ENCODE peak calls at places on chromosome 21, in four cellular contexts. H is heart left ventricle, A is adrenal gland, I is right lobe of liver. D is an unnamed sample. For H3K27me3 and H3K4me1, the result is how much of the 10 kb centered on the place peaks cover.

GRCh38 chr21:44986471-44987291 is 46.9 kb downstream of the SLX9 start:
- DNase-seq in A (no peak), H (peak), I (peak), D (peak)

GRCh38 chr21:34126269-34126668 is 52.9 kb downstream of the MRPS6 start:
- DNase-seq in H (no peak), I (no peak), A (no peak), D (no peak)

GRCh38 chr21:46427516-46427915 is 31.2 kb upstream of the DIP2A start:
- DNase-seq in I (no peak), H (no peak), A (no peak), D (no peak)

GRCh38 chr21:43717967-43718871 is 710 bp upstream of the PDXK start:
- DNase-seq in H (no peak), A (no peak), I (no peak), D (peak)

GRCh38 chr21:36709868-36710728 is 11.2 kb downstream of the SIM2 start:
- DNase-seq in H (no peak), I (peak), A (no peak), D (peak)

GRCh38 chr21:46334351-46335140 is 10.6 kb downstream of the PCNT start:
- DNase-seq in H (no peak), A (no peak), I (no peak), D (peak)

GRCh38 chr21:45253633-45254556 is 33.8 kb downstream of the POFUT2 start:
- DNase-seq in I (no peak), H (no peak), A (no peak), D (no peak)

GRCh38 chr21:42724226-42724920 is 71.0 kb downstream of the PDE9A start:
- DNase-seq in H (peak), I (no peak), A (peak), D (no peak)

GRCh38 chr21:39014751-39015150 is 168.5 kb downstream of the PSMG1 start:
- DNase-seq in A (no peak), H (no peak), I (no peak), D (no peak)

GRCh38 chr21:28283652-28284490 is 708.8 kb downstream of the LTN1 start:
- DNase-seq in H (no peak), A (no peak), I (no peak), D (no peak)

GRCh38 chr21:39186676-39187075 is 3.4 kb upstream of the PSMG1 start:
- DNase-seq in I (no peak), A (no peak), H (no peak), D (no peak)

GRCh38 chr21:29332461-29333354 is 34.0 kb downstream of the BACH1 start:
- DNase-seq in A (peak), I (no peak), H (no peak), D (no peak)

GRCh38 chr21:36207577-36208320 is 51.1 kb downstream of the DOP1B start:
- DNase-seq in I (no peak), A (no peak), H (no peak), D (peak)

GRCh38 chr21:42974832-42975820 is 764 bp downstream of the PKNOX1 start:
- DNase-seq in I (peak), A (peak), H (peak), D (peak)

GRCh38 chr21:36705679-36706481 is 7.0 kb downstream of the SIM2 start:
- DNase-seq in A (no peak), H (no peak), I (no peak), D (peak)

GRCh38 chr21:35508389-35508888 is 459.3 kb upstream of the RUNX1 start:
- DNase-seq in H (peak), A (peak), I (peak), D (peak)

GRCh38 chr21:19523731-19524130 is 1120.1 kb upstream of the TMPRSS15 start:
- DNase-seq in H (no peak), I (no peak), A (no peak), D (no peak)

GRCh38 chr21:44702111-44702972 is 5.4 kb downstream of the KRTAP10-12 start:
- DNase-seq in I (peak), H (no peak), A (no peak), D (no peak)

GRCh38 chr21:31293986-31294385 is 50.1 kb downstream of the TIAM1 start:
- DNase-seq in H (peak), A (no peak), I (no peak), D (no peak)

GRCh38 chr21:32868631-32869454 is 97.3 kb upstream of the PAXBP1 start:
- DNase-seq in H (no peak), A (no peak), I (no peak), D (no peak)
- H3K27me3 ChIP-seq in H (under half), A (under half), I (under half), D (under half)

GRCh38 chr21:37914211-37914900 is 1.9 kb downstream of the KCNJ6 start:
- DNase-seq in A (no peak), H (peak), I (no peak), D (peak)
- H3K4me3 ChIP-seq in A (no peak), H (no peak), I (no peak), D (no peak)

GRCh38 chr21:41497008-41497407 is 10.9 kb downstream of the TMPRSS2 start:
- DNase-seq in H (no peak), A (no peak), I (no peak), D (no peak)

GRCh38 chr21:41500931-41501381 is 7.0 kb downstream of the TMPRSS2 start:
- DNase-seq in H (no peak), A (no peak), I (peak), D (no peak)

GRCh38 chr21:41500354-41500753 is 7.6 kb downstream of the TMPRSS2 start:
- DNase-seq in I (no peak), H (no peak), A (no peak), D (no peak)

GRCh38 chr21:41499920-41500319 is 8.0 kb downstream of the TMPRSS2 start:
- DNase-seq in A (no peak), H (no peak), I (peak), D (no peak)

GRCh38 chr21:41497836-41498235 is 10.1 kb downstream of the TMPRSS2 start:
- DNase-seq in H (no peak), I (no peak), A (no peak), D (no peak)
- H3K4me1 ChIP-seq in H (under half), I (under half), A (under half), D (under half)

GRCh38 chr21:18244721-18245486 is at the start of gene CHODL:
- DNase-seq in I (peak), H (peak), A (no peak), D (peak)
- H3K27me3 ChIP-seq in I (under half), H (under half), A (under half), D (under half)

D was measured in aorta.